ENCODE peak calls at places on chromosome 6, in four cellular contexts. R, W, H and M are unnamed samples.

GRCh38 chr6:170166511-170167122 is 124.3 kb downstream of the DLL1 start:
- DNase-seq in W (peak), R (no peak), H (no peak), M (no peak)

GRCh38 chr6:9224539-9224938 is 789.2 kb upstream of the SLC35B3 start:
- DNase-seq in R (no peak), H (no peak), W (no peak), M (no peak)

GRCh38 chr6:158049055-158050028 is 67.7 kb downstream of the SYNJ2 start:
- DNase-seq in W (peak), H (no peak), R (no peak), M (no peak)

GRCh38 chr6:163021054-163021453 is 293.3 kb downstream of the PACRG start:
- DNase-seq in R (no peak), H (no peak), W (no peak), M (no peak)

GRCh38 chr6:21201181-21201580 is 392.4 kb upstream of the SOX4 start:
- DNase-seq in W (no peak), H (no peak), R (no peak), M (no peak)

GRCh38 chr6:37033819-37034790 is 28.6 kb downstream of the FGD2 start:
- DNase-seq in R (no peak), W (no peak), H (no peak), M (no peak)

GRCh38 chr6:44271406-44271723 is 1.1 kb downstream of the TMEM151B start:
- DNase-seq in R (no peak), W (no peak), H (no peak), M (no peak)

GRCh38 chr6:137641474-137642077 is 147.4 kb upstream of the OLIG3 start:
- DNase-seq in H (peak), R (peak), W (peak), M (peak)

GRCh38 chr6:15317934-15318902 is 72.3 kb downstream of the JARID2 start:
- DNase-seq in W (peak), R (no peak), H (no peak), M (no peak)

GRCh38 chr6:3222506-3223038 is 4.9 kb downstream of the TUBB2B start:
- DNase-seq in H (no peak), R (no peak), W (no peak), M (no peak)

GRCh38 chr6:75530696-75531095 is 37.1 kb upstream of the FILIP1 start:
- DNase-seq in R (no peak), W (no peak), H (no peak), M (no peak)

GRCh38 chr6:154274175-154274574 is 82.4 kb downstream of the IPCEF1 start:
- DNase-seq in W (no peak), R (no peak), H (no peak), M (no peak)

GRCh38 chr6:154277578-154278128 is 79.0 kb downstream of the IPCEF1 start:
- DNase-seq in W (no peak), R (no peak), H (no peak), M (no peak)

DNA sequence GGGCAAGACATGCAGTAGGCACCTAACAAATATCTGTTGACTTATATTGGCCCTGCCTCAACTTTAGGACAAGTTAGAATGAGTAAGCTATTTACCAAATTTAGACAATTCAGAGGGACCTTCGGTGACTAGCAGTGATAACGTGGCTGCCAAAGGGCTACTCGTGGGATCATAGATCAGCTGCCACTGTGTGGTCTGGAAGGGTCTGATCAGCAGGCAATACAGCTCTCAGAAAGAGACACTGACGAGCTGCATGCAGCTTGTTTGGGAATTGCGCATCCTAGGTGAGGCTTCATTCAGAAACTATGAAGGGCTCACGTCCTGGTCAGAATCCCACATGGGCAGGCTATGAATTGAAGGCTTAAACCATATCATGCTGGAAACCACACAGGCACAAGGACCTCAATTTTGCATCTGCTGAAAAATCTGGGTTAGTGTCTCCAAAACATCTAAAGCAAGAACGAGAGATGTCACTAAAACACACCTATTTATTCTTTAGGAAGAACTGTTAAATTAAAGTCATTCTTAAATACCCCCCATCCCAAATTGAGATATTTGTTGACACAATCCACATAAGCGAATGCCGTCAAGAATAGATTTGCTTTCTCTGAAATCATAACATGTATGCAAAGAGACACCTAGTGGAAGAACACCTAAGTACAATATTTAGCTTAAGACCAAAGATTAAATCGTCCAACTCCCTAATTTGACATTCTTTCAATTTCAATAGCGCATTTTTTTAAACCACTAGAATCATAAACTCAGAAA is 79.6 kb downstream of the IPCEF1 start:
- DNase-seq in R (no peak), W (no peak), H (peak), M (no peak)
- H3K4me3 ChIP-seq in R (no peak), W (no peak), H (peak), M (peak)

GRCh38 chr6:121711472-121711871 is 276.0 kb downstream of the GJA1 start:
- DNase-seq in R (peak), W (no peak), H (no peak), M (peak)
- TF ChIP-seq POLR2A in R (no peak), W (no peak), H (no peak), M (no peak)

GRCh38 chr6:87393026-87393622 is 14.6 kb upstream of the CFAP206 start:
- DNase-seq in W (peak), H (peak), R (no peak), M (no peak)

GRCh38 chr6:87391334-87391733 is 16.4 kb upstream of the CFAP206 start:
- DNase-seq in R (no peak), H (peak), W (peak), M (no peak)

GRCh38 chr6:87397656-87398055 is 10.1 kb upstream of the CFAP206 start:
- DNase-seq in R (no peak), H (no peak), W (no peak), M (no peak)

GRCh38 chr6:87401832-87402231 is 5.9 kb upstream of the CFAP206 start:
- DNase-seq in H (no peak), W (no peak), R (no peak), M (no peak)

GRCh38 chr6:87396595-87397392 is 11.0 kb upstream of the CFAP206 start:
- DNase-seq in W (no peak), R (no peak), H (no peak), M (no peak)
- TF ChIP-seq CTCF in W (no peak), R (no peak), H (no peak), M (no peak)

GRCh38 chr6:41582540-41582939 is 36.4 kb downstream of the FOXP4 start:
- DNase-seq in W (no peak), R (no peak), H (no peak), M (no peak)
- H3K4me3 ChIP-seq in W (no peak), R (no peak), H (no peak), M (no peak)